ENCODE peak calls at places on chromosomes 11 and 22, in ten cellular contexts. One of them, this sample, is unnamed.

GRCh38 chr22:16955678-16956210 is 52.3 kb downstream of the GAB4 start:
- DNase-seq in stomach: no peak
- DNase-seq in GM12891: no peak
- DNase-seq in prostate gland: no peak
- DNase-seq in endothelial cell of umbilical vein: no peak
- DNase-seq in GM23338: no peak
- DNase-seq in sigmoid colon: no peak
- DNase-seq in suprapubic skin: no peak
- DNase-seq in GM12892: no peak
- DNase-seq in upper lobe of left lung: no peak
- DNase-seq in this sample: no peak

GRCh38 chr11:20596629-20597129 is 2.7 kb upstream of the SLC6A5 start:
- DNase-seq in sigmoid colon: no peak
- DNase-seq in upper lobe of left lung: peak; percentile 75
- DNase-seq in suprapubic skin: no peak
- DNase-seq in endothelial cell of umbilical vein: no peak
- DNase-seq in prostate gland: no peak
- DNase-seq in stomach: no peak
- DNase-seq in GM12891: no peak
- DNase-seq in GM12892: no peak
- DNase-seq in GM23338: peak; percentile 88
- DNase-seq in this sample: no peak

GRCh38 chr11:66289548-66290331 is 797 bp upstream of the YIF1A start:
- DNase-seq in sigmoid colon: no peak
- DNase-seq in GM12892: peak; percentile 90
- DNase-seq in upper lobe of left lung: peak; percentile 90
- DNase-seq in GM12891: peak; percentile 90
- DNase-seq in endothelial cell of umbilical vein: no peak
- DNase-seq in GM23338: peak; percentile 94
- DNase-seq in stomach: peak; percentile 77
- DNase-seq in suprapubic skin: no peak
- DNase-seq in prostate gland: peak; percentile 68
- DNase-seq in this sample: peak; percentile 78

GRCh38 chr11:71252782-71253730 is 679 bp upstream of the SHANK2 start:
- DNase-seq in endothelial cell of umbilical vein: no peak
- DNase-seq in prostate gland: peak; percentile 48
- DNase-seq in GM12892: no peak
- DNase-seq in upper lobe of left lung: no peak
- DNase-seq in GM12891: no peak
- DNase-seq in suprapubic skin: no peak
- DNase-seq in sigmoid colon: no peak
- DNase-seq in stomach: peak; percentile 62
- DNase-seq in GM23338: peak; percentile 85
- DNase-seq in this sample: peak; percentile 53

GRCh38 chr11:17683378-17684161 is 35.8 kb upstream of the MYOD1 start:
- DNase-seq in upper lobe of left lung: no peak
- DNase-seq in prostate gland: no peak
- DNase-seq in stomach: no peak
- DNase-seq in suprapubic skin: no peak
- DNase-seq in GM23338: no peak
- DNase-seq in GM12891: no peak
- DNase-seq in GM12892: no peak
- DNase-seq in endothelial cell of umbilical vein: peak; percentile 72
- DNase-seq in sigmoid colon: no peak
- DNase-seq in this sample: no peak

GRCh38 chr11:18669629-18670162 is 28.9 kb upstream of the TMEM86A start:
- DNase-seq in sigmoid colon: no peak
- DNase-seq in GM12892: no peak
- DNase-seq in endothelial cell of umbilical vein: no peak
- DNase-seq in suprapubic skin: no peak
- DNase-seq in prostate gland: no peak
- DNase-seq in upper lobe of left lung: no peak
- DNase-seq in GM23338: peak; percentile 17
- DNase-seq in stomach: no peak
- DNase-seq in GM12891: no peak
- DNase-seq in this sample: no peak

GRCh38 chr22:37893583-37893983 is 12.5 kb upstream of the MICALL1 start:
- DNase-seq in sigmoid colon: no peak
- DNase-seq in upper lobe of left lung: no peak
- DNase-seq in GM23338: no peak
- DNase-seq in prostate gland: no peak
- DNase-seq in endothelial cell of umbilical vein: no peak
- DNase-seq in GM12891: no peak
- DNase-seq in stomach: peak; percentile 82
- DNase-seq in suprapubic skin: no peak
- DNase-seq in GM12892: no peak
- DNase-seq in this sample: no peak

GRCh38 chr22:28207281-28208030 is 288.4 kb upstream of the PITPNB start:
- DNase-seq in prostate gland: no peak
- DNase-seq in endothelial cell of umbilical vein: peak; percentile 50
- DNase-seq in GM12892: no peak
- DNase-seq in GM23338: no peak
- DNase-seq in stomach: no peak
- DNase-seq in suprapubic skin: no peak
- DNase-seq in GM12891: no peak
- DNase-seq in upper lobe of left lung: no peak
- DNase-seq in sigmoid colon: no peak
- DNase-seq in this sample: no peak

GRCh38 chr11:12900496-12900895 is 108.6 kb upstream of the RASSF10 start:
- DNase-seq in upper lobe of left lung: no peak
- DNase-seq in GM12891: no peak
- DNase-seq in stomach: no peak
- DNase-seq in GM23338: no peak
- DNase-seq in prostate gland: no peak
- DNase-seq in endothelial cell of umbilical vein: peak; percentile 50
- DNase-seq in GM12892: no peak
- DNase-seq in suprapubic skin: no peak
- DNase-seq in sigmoid colon: no peak
- DNase-seq in this sample: no peak

GRCh38 chr11:108278546-108278945 is 55.7 kb downstream of the ATM start:
- DNase-seq in upper lobe of left lung: no peak
- DNase-seq in sigmoid colon: no peak
- DNase-seq in endothelial cell of umbilical vein: no peak
- DNase-seq in suprapubic skin: no peak
- DNase-seq in GM12892: no peak
- DNase-seq in GM12891: no peak
- DNase-seq in prostate gland: no peak
- DNase-seq in stomach: no peak
- DNase-seq in GM23338: peak; percentile 12
- DNase-seq in this sample: no peak

GRCh38 chr22:46171940-46172339 is 21.6 kb downstream of the PPARA start:
- DNase-seq in sigmoid colon: no peak
- DNase-seq in upper lobe of left lung: no peak
- DNase-seq in endothelial cell of umbilical vein: no peak
- DNase-seq in suprapubic skin: no peak
- DNase-seq in GM23338: no peak
- DNase-seq in GM12891: no peak
- DNase-seq in prostate gland: no peak
- DNase-seq in GM12892: no peak
- DNase-seq in stomach: no peak
- DNase-seq in this sample: peak; percentile 78

DNA sequence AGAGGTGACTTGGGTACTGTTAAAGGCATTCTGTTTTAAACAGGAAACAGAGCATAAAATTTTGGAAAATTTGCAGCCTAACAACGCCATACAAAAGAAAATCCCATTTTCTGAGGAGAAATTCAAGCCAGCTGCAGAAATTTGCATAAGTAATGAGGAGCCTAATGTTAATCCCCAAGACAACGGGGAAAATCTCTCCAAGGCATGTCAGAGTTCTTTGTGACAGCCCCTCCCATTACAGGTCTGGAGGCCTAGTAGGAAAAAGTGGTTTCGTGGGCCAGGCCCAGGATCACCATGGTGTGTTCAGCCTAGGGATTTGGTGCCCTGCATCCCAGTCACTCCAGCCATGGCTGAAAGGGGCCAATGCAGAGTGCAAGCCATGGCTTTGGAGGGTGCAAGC is 1333.1 kb upstream of the TENM4 start:
- DNase-seq in endothelial cell of umbilical vein: no peak
- DNase-seq in prostate gland: no peak
- DNase-seq in upper lobe of left lung: no peak
- DNase-seq in suprapubic skin: no peak
- DNase-seq in GM12891: no peak
- DNase-seq in GM12892: no peak
- DNase-seq in GM23338: no peak
- DNase-seq in stomach: no peak
- DNase-seq in sigmoid colon: no peak
- DNase-seq in this sample: no peak
- TF ChIP-seq POLR2AphosphoS5 in endothelial cell of umbilical vein: no peak
- TF ChIP-seq POLR2AphosphoS5 in prostate gland: no peak
- TF ChIP-seq POLR2AphosphoS5 in upper lobe of left lung: no peak
- TF ChIP-seq POLR2AphosphoS5 in suprapubic skin: no peak
- TF ChIP-seq POLR2AphosphoS5 in GM12891: no peak
- TF ChIP-seq POLR2AphosphoS5 in GM12892: no peak
- TF ChIP-seq POLR2AphosphoS5 in GM23338: no peak
- TF ChIP-seq POLR2AphosphoS5 in stomach: no peak
- TF ChIP-seq POLR2AphosphoS5 in sigmoid colon: no peak
- TF ChIP-seq POLR2AphosphoS5 in this sample: no peak

DNA sequence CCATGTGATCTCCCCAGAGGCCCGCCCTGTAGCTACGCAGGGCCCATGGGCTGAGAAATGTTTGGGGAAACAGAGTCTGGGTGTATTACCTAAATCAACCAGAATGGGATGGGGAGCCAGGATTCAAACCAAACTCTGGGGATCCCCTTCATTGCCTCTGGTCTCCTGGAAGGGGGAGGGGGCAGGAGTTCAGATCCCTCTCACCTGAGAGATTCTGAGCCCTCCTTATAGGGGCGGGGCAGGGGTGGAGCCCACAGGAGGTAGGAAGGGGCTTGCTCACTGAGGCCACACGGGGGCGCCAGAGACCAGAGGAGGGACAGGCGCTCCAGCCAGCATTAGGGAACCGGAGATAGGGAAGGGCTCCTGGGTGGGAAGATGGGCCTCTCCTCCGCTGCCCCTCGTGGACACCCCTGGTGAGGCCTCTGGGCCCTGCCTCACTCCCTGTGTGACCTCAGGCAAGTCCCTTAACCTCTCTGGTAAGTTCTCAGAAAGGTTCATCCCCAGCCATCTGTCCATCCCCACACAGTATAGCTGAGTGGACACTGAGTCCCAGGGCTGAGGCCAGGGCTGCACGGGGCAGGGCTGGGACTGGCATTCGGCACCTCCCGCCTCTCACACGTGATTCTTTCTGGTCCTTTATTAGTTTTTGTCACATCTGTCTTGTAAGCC is 2.7 kb upstream of the CDC42BPG start:
- DNase-seq in GM12892: peak; percentile 87
- DNase-seq in endothelial cell of umbilical vein: peak; percentile 85
- DNase-seq in suprapubic skin: peak; percentile 97
- DNase-seq in stomach: peak; percentile 95
- DNase-seq in upper lobe of left lung: peak; percentile 92
- DNase-seq in prostate gland: peak; percentile 86
- DNase-seq in GM12891: peak; percentile 76
- DNase-seq in sigmoid colon: peak; percentile 96
- DNase-seq in GM23338: peak; percentile 98
- DNase-seq in this sample: peak; percentile 96
- TF ChIP-seq POLR2AphosphoS5 in GM12892: no peak
- TF ChIP-seq POLR2AphosphoS5 in endothelial cell of umbilical vein: peak; percentile 26
- TF ChIP-seq POLR2AphosphoS5 in suprapubic skin: no peak
- TF ChIP-seq POLR2AphosphoS5 in stomach: peak; percentile 15
- TF ChIP-seq POLR2AphosphoS5 in upper lobe of left lung: peak; percentile 9
- TF ChIP-seq POLR2AphosphoS5 in prostate gland: peak; percentile 84
- TF ChIP-seq POLR2AphosphoS5 in GM12891: no peak
- TF ChIP-seq POLR2AphosphoS5 in sigmoid colon: no peak
- TF ChIP-seq POLR2AphosphoS5 in GM23338: no peak
- TF ChIP-seq POLR2AphosphoS5 in this sample: no peak

DNA sequence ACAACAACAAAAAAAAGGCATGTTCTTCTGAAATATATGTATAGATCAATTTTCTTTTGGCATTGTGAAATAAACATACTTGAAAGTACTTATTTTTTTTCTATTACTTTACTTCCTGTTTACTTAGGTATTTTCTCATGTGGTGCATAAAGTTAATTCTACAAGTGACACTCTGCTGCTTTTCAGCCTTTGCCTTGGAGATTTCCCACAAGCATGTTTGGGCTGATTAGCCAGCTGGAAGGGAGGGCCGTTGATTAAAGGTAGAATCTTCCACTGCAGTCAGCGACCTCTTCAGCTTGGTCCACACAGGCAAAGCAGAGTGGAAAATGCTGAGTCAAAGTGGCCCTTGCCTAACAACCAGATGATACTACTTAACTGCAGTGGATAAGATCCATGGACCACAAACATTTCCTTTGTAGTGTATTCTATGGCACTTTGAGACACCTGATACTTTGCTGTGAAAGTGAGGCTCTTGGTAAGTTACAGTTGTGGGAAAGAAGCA is 176.0 kb downstream of the ARHGAP42 start:
- DNase-seq in stomach: peak; percentile 52
- DNase-seq in suprapubic skin: no peak
- DNase-seq in endothelial cell of umbilical vein: peak; percentile 3
- DNase-seq in GM23338: peak; percentile 21
- DNase-seq in sigmoid colon: no peak
- DNase-seq in prostate gland: no peak
- DNase-seq in GM12892: no peak
- DNase-seq in GM12891: no peak
- DNase-seq in upper lobe of left lung: no peak
- DNase-seq in this sample: no peak
- TF ChIP-seq POLR2AphosphoS5 in stomach: no peak
- TF ChIP-seq POLR2AphosphoS5 in suprapubic skin: no peak
- TF ChIP-seq POLR2AphosphoS5 in endothelial cell of umbilical vein: no peak
- TF ChIP-seq POLR2AphosphoS5 in GM23338: no peak
- TF ChIP-seq POLR2AphosphoS5 in sigmoid colon: no peak
- TF ChIP-seq POLR2AphosphoS5 in prostate gland: no peak
- TF ChIP-seq POLR2AphosphoS5 in GM12892: no peak
- TF ChIP-seq POLR2AphosphoS5 in GM12891: no peak
- TF ChIP-seq POLR2AphosphoS5 in upper lobe of left lung: no peak
- TF ChIP-seq POLR2AphosphoS5 in this sample: no peak

DNA sequence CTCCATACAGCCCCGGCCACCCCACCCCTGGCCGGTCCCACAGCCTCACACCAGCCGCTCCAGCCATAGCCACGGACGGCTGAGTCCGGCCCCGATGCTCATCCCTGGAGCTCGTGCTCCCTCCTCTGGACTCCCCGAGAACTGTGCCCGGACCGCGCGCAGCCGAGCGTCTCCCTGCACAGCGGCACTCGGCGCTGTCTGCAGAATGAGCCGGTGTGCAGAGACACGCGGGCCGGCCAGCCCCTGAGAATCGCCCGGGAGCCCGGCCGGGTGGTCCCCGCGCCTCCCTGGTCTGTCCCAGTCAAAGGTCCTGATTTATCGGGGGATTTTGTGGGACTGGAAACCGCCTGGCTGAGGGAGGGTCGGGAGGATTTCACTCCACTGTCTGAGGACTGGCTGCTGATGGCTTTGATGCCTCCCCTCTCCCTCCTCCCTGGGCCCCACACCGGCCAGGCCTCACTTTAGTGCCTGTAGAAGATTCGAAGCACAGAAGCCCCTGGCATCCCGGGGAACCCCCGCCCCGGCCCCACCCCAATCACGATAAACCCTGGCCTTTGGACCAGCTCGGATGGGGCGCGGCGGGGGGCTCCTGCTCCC is 102.7 kb downstream of the BRD1 start:
- DNase-seq in GM23338: no peak
- DNase-seq in GM12891: peak; percentile 93
- DNase-seq in endothelial cell of umbilical vein: peak; percentile 52
- DNase-seq in sigmoid colon: no peak
- DNase-seq in prostate gland: peak; percentile 31
- DNase-seq in upper lobe of left lung: peak; percentile 91
- DNase-seq in GM12892: peak; percentile 87
- DNase-seq in stomach: peak; percentile 40
- DNase-seq in suprapubic skin: no peak
- DNase-seq in this sample: peak; percentile 46
- TF ChIP-seq POLR2AphosphoS5 in GM23338: no peak
- TF ChIP-seq POLR2AphosphoS5 in GM12891: no peak
- TF ChIP-seq POLR2AphosphoS5 in endothelial cell of umbilical vein: no peak
- TF ChIP-seq POLR2AphosphoS5 in sigmoid colon: no peak
- TF ChIP-seq POLR2AphosphoS5 in prostate gland: no peak
- TF ChIP-seq POLR2AphosphoS5 in upper lobe of left lung: no peak
- TF ChIP-seq POLR2AphosphoS5 in GM12892: no peak
- TF ChIP-seq POLR2AphosphoS5 in stomach: no peak
- TF ChIP-seq POLR2AphosphoS5 in suprapubic skin: no peak
- TF ChIP-seq POLR2AphosphoS5 in this sample: no peak

GRCh38 chr11:1691027-1691877 is 5.7 kb upstream of the KRTAP5-6 start:
- DNase-seq in GM12891: no peak
- DNase-seq in sigmoid colon: no peak
- DNase-seq in prostate gland: no peak
- DNase-seq in GM23338: no peak
- DNase-seq in upper lobe of left lung: no peak
- DNase-seq in suprapubic skin: peak; percentile 59
- DNase-seq in endothelial cell of umbilical vein: no peak
- DNase-seq in GM12892: no peak
- DNase-seq in stomach: no peak
- DNase-seq in this sample: no peak
- TF ChIP-seq POLR2AphosphoS5 in GM12891: no peak
- TF ChIP-seq POLR2AphosphoS5 in sigmoid colon: no peak
- TF ChIP-seq POLR2AphosphoS5 in prostate gland: no peak
- TF ChIP-seq POLR2AphosphoS5 in GM23338: no peak
- TF ChIP-seq POLR2AphosphoS5 in upper lobe of left lung: no peak
- TF ChIP-seq POLR2AphosphoS5 in suprapubic skin: no peak
- TF ChIP-seq POLR2AphosphoS5 in endothelial cell of umbilical vein: no peak
- TF ChIP-seq POLR2AphosphoS5 in GM12892: no peak
- TF ChIP-seq POLR2AphosphoS5 in stomach: no peak
- TF ChIP-seq POLR2AphosphoS5 in this sample: no peak